ENCODE peak calls at places on chromosomes 5 and 9, in nine cellular contexts. W, B, C, K, V, H, Y, I and N are unnamed samples.

GRCh38 chr5:107669543-107670027 is 1.2 kb downstream of the EFNA5 start:
- DNase-seq in W (peak), B (peak), C (no peak), K (peak), V (peak), H (no peak), Y (no peak), I (no peak), N (peak)

GRCh38 chr5:78509884-78510769 is 138.4 kb downstream of the LHFPL2 start:
- DNase-seq in W (peak), B (no peak), C (peak), K (peak), V (no peak), H (no peak), Y (peak), I (no peak), N (peak)

GRCh38 chr5:37668524-37669047 is 171.3 kb downstream of the GDNF start:
- DNase-seq in W (peak), B (peak), C (no peak), K (peak), V (peak), H (no peak), Y (peak), I (peak), N (peak)

GRCh38 chr5:17219006-17219422 is 1.6 kb downstream of the BASP1 start:
- DNase-seq in W (no peak), B (no peak), C (no peak), K (no peak), V (no peak), H (no peak), Y (peak), I (peak), N (no peak)

GRCh38 chr5:131769961-131770360 is 26.9 kb downstream of the FNIP1 start:
- DNase-seq in W (no peak), B (no peak), C (no peak), K (no peak), V (no peak), H (no peak), Y (no peak), I (no peak), N (no peak)

GRCh38 chr9:113468716-113469448 is 5.4 kb downstream of the RGS3 start:
- DNase-seq in W (peak), B (no peak), C (no peak), K (no peak), V (no peak), H (no peak), Y (no peak), I (no peak), N (no peak)

GRCh38 chr9:128406848-128407391 is 13.7 kb upstream of the CERCAM start:
- DNase-seq in W (no peak), B (peak), C (no peak), K (no peak), V (no peak), H (no peak), Y (no peak), I (no peak), N (no peak)

GRCh38 chr5:37435261-37435660 is 56.1 kb downstream of the WDR70 start:
- DNase-seq in W (no peak), B (peak), C (no peak), K (no peak), V (no peak), H (no peak), Y (no peak), I (peak), N (no peak)

GRCh38 chr9:17744786-17745185 is 165.9 kb downstream of the SH3GL2 start:
- DNase-seq in W (no peak), B (peak), C (no peak), K (no peak), V (no peak), H (no peak), Y (no peak), I (no peak), N (no peak)

GRCh38 chr5:149932445-149933350 is 11.9 kb downstream of the PDE6A start:
- DNase-seq in W (no peak), B (no peak), C (no peak), K (no peak), V (no peak), H (no peak), Y (no peak), I (no peak), N (peak)

GRCh38 chr5:127355342-127355741 is 64.7 kb downstream of the MEGF10 start:
- DNase-seq in W (no peak), B (no peak), C (no peak), K (no peak), V (no peak), H (no peak), Y (no peak), I (no peak), N (no peak)

GRCh38 chr9:99166149-99166548 is 55.6 kb downstream of the ALG2 start:
- DNase-seq in W (no peak), B (no peak), C (no peak), K (no peak), V (no peak), H (no peak), Y (no peak), I (no peak), N (no peak)

GRCh38 chr5:31800351-31800750 is 161.4 kb downstream of the PDZD2 start:
- DNase-seq in W (no peak), B (no peak), C (no peak), K (no peak), V (no peak), H (no peak), Y (no peak), I (no peak), N (no peak)

GRCh38 chr5:91955610-91956009 is 572.5 kb upstream of the ARRDC3 start:
- DNase-seq in W (peak), B (no peak), C (no peak), K (no peak), V (no peak), H (no peak), Y (no peak), I (no peak), N (peak)

GRCh38 chr5:1930880-1931589 is 48.3 kb upstream of the IRX4 start:
- DNase-seq in W (no peak), B (no peak), C (no peak), K (no peak), V (peak), H (no peak), Y (no peak), I (no peak), N (no peak)

GRCh38 chr5:135024956-135025729 is 8.9 kb downstream of the PITX1 start:
- DNase-seq in W (no peak), B (no peak), C (no peak), K (no peak), V (peak), H (no peak), Y (no peak), I (no peak), N (no peak)

GRCh38 chr5:154972476-154973080 is 31.7 kb downstream of the MRPL22 start:
- DNase-seq in W (peak), B (peak), C (no peak), K (no peak), V (no peak), H (no peak), Y (no peak), I (peak), N (no peak)

GRCh38 chr5:139392678-139393496 is 2.0 kb downstream of the PROB1 start:
- DNase-seq in W (no peak), B (no peak), C (peak), K (no peak), V (peak), H (peak), Y (no peak), I (peak), N (peak)
- H3K27ac ChIP-seq in W (peak), B (no peak), C (peak), K (peak), V (no peak), H (peak), Y (no peak), I (peak), N (peak)

GRCh38 chr5:178529080-178529479 is 61.1 kb downstream of the COL23A1 start:
- DNase-seq in W (no peak), B (no peak), C (no peak), K (no peak), V (no peak), H (no peak), Y (no peak), I (no peak), N (no peak)
- H3K27ac ChIP-seq in W (no peak), B (no peak), C (no peak), K (no peak), V (no peak), H (no peak), Y (no peak), I (no peak), N (no peak)

GRCh38 chr5:125257057-125257970 is 510.9 kb upstream of the ZNF608 start:
- DNase-seq in W (peak), B (peak), C (no peak), K (no peak), V (no peak), H (no peak), Y (no peak), I (no peak), N (no peak)
- H3K27ac ChIP-seq in W (peak), B (no peak), C (no peak), K (no peak), V (no peak), H (no peak), Y (no peak), I (no peak), N (no peak)

GRCh38 chr9:68975644-68976043 is 38.3 kb downstream of the PRKACG start:
- DNase-seq in W (no peak), B (no peak), C (no peak), K (no peak), V (no peak), H (no peak), Y (no peak), I (no peak), N (no peak)
- H3K27ac ChIP-seq in W (peak), B (no peak), C (no peak), K (no peak), V (no peak), H (no peak), Y (no peak), I (no peak), N (peak)

DNA sequence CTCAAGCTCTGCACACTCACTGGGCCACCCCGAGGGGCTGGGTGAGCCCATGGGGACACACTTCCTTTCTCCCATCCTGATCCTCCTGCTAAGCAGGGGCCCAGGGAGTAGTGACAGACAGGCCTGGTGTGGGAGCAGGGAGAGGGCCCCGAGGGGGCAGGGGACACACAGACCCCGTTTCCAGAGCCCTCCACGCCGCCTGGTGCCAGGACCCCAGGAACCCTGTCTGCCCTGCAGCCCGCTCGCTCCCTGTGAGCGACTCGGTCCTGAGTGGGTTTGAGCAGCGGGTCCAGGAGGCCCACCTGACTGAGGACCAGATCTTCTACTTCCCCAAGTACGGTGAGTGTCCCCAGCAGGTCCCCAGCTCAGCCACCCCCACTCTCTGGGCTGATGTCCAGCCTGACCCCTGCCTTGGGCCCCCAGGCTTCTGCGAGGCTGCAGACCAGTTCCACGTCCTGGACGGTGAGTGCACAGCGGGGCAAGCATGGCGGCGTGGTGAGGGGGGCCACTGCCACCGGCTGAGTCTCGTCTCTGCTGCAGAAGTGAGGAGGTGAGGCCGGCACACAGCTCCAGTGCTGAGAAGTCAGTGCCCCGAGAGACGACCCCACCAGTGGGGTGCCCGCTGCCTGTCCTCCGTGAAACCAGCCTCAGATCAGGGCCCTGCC is 1.3 kb downstream of the C8G start:
- DNase-seq in W (no peak), B (no peak), C (no peak), K (no peak), V (no peak), H (no peak), Y (no peak), I (no peak), N (no peak)
- H3K27ac ChIP-seq in W (no peak), B (no peak), C (no peak), K (no peak), V (no peak), H (no peak), Y (no peak), I (no peak), N (no peak)

GRCh38 chr5:14268738-14269137 is 125.6 kb downstream of the TRIO start:
- DNase-seq in W (peak), B (peak), C (no peak), K (no peak), V (no peak), H (no peak), Y (peak), I (no peak), N (no peak)

GRCh38 chr5:14268236-14268701 is 125.1 kb downstream of the TRIO start:
- DNase-seq in W (no peak), B (peak), C (no peak), K (no peak), V (peak), H (no peak), Y (no peak), I (peak), N (no peak)

GRCh38 chr5:14269395-14269794 is 126.3 kb downstream of the TRIO start:
- DNase-seq in W (no peak), B (no peak), C (no peak), K (no peak), V (no peak), H (no peak), Y (no peak), I (no peak), N (no peak)

GRCh38 chr5:14272548-14273205 is 129.5 kb downstream of the TRIO start:
- DNase-seq in W (no peak), B (no peak), C (no peak), K (no peak), V (no peak), H (no peak), Y (no peak), I (no peak), N (no peak)

DNA sequence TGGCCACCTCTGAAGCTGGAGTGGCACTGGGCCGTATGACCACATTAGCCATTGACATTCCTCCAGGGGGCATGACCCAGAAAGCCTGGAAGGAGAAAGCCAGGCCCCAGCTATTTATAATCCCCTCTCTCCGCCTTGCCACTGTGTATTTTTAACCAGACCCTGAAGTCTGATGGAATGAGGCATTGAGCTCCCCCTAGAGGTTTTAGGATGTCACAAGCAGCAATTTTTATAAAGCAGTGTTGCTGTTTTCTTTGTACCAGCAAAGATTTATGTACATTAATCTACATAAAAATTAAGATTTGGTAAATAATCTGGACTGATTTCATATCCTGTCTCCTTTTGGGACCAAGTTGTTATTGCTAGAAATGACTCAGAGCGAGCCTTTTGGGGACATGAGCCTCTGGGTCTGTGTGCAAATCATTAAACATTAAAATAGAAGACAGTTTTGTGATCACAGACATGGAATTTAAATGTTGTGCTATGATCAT is 127.1 kb downstream of the TRIO start:
- DNase-seq in W (peak), B (peak), C (peak), K (no peak), V (no peak), H (no peak), Y (peak), I (peak), N (no peak)
- H3K27ac ChIP-seq in W (peak), B (peak), C (no peak), K (peak), V (no peak), H (no peak), Y (peak), I (peak), N (peak)

GRCh38 chr9:110949081-110949480 is 89.2 kb downstream of the LPAR1 start:
- DNase-seq in W (no peak), B (no peak), C (no peak), K (no peak), V (no peak), H (no peak), Y (no peak), I (no peak), N (no peak)
- H3K27ac ChIP-seq in W (no peak), B (no peak), C (no peak), K (no peak), V (no peak), H (no peak), Y (no peak), I (no peak), N (no peak)

GRCh38 chr9:137067860-137068538 is 2.4 kb downstream of the SAPCD2 start:
- DNase-seq in W (peak), B (peak), C (peak), K (peak), V (no peak), H (peak), Y (peak), I (peak), N (peak)
- H3K27ac ChIP-seq in W (no peak), B (no peak), C (no peak), K (no peak), V (no peak), H (no peak), Y (no peak), I (no peak), N (no peak)

DNA sequence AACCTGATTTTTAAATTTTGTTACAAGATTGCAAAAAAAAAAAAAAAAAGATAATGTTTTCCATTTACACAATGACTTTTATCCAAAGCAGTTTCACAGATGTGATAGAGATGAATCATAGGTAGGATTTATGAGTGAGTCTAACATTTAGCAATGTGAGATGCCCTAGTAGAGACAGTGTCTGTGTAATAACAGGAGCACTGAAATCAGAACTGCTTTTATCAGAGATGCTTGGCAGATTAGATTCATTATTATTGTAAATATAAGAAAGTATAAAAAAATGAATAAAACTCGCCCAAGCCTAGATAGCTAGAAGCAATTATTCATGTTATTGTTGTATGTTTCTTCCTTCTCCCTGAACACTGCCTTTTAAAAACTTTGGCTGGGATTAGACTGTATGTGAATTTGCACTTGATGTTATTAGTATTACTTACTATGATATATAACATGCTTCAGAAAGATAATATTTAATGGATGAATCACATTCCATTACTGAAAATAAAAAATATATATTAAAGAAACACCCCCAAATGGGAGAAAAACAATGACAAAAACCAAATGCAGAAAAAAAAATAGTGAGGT is 567.3 kb upstream of the KLF4 start:
- DNase-seq in W (no peak), B (peak), C (no peak), K (no peak), V (peak), H (no peak), Y (no peak), I (peak), N (no peak)
- H3K27ac ChIP-seq in W (peak), B (no peak), C (no peak), K (no peak), V (peak), H (no peak), Y (peak), I (peak), N (no peak)